ENCODE peak calls at places on chromosomes 3 and 15, in ten cellular contexts. U is CD4-positive, CD25-positive, alpha-beta regulatory T cell; F is mammary epithelial cell; Z is GM12865; W is brain pericyte; X is stimulated activated CD4-positive, alpha-beta T cell treated with anti-CD3 and anti-CD28 coated beads, Interleukin-1b, Interleukin-23, amount 100 ng/mL, for 24 hours; E is NCI-H2171; B is right cardiac atrium; R is A172; D is tibial nerve. J is an unnamed sample.

GRCh38 chr3:149532463-149533180 is 58.1 kb downstream of the TM4SF4 start:
- DNase-seq in R (no peak), F (no peak), D (no peak), B (peak; percentile 38), U (no peak), E (no peak), W (no peak), Z (peak; percentile 18), X (no peak), J (no peak)

GRCh38 chr15:28005004-28005527 is 94.0 kb downstream of the OCA2 start:
- DNase-seq in U (no peak), B (no peak), X (no peak), D (no peak), Z (no peak), F (no peak), W (no peak), R (no peak), E (no peak), J (no peak)

GRCh38 chr3:160956785-160957184 is 148.4 kb downstream of the B3GALNT1 start:
- DNase-seq in W (peak; percentile 17), Z (peak; percentile 25), R (peak; percentile 10), D (no peak), F (peak; percentile 24), B (no peak), X (no peak), U (no peak), E (no peak), J (no peak)

GRCh38 chr15:99361541-99362185 is 110.4 kb downstream of the LRRC28 start:
- DNase-seq in E (no peak), X (no peak), F (peak; percentile 14), R (no peak), U (no peak), Z (peak; percentile 19), W (no peak), D (no peak), B (no peak), J (no peak)

GRCh38 chr15:76310470-76311070 is 699 bp downstream of the ETFA start:
- DNase-seq in F (no peak), Z (peak; percentile 33), B (no peak), R (no peak), X (no peak), D (no peak), W (no peak), U (peak; percentile 16), E (no peak), J (peak; percentile 16)

GRCh38 chr15:60004846-60005351 is 788 bp downstream of the FOXB1 start:
- DNase-seq in F (no peak), R (no peak), D (no peak), X (no peak), W (no peak), E (no peak), B (no peak), Z (no peak), U (peak; percentile 43), J (no peak)

GRCh38 chr15:73948982-73949381 is 22.7 kb downstream of the LOXL1 start:
- DNase-seq in U (no peak), X (no peak), D (no peak), Z (no peak), B (no peak), R (no peak), E (no peak), F (no peak), W (no peak), J (no peak)

GRCh38 chr15:88080616-88081015 is 175.9 kb downstream of the NTRK3 start:
- DNase-seq in Z (no peak), B (no peak), U (no peak), W (no peak), X (no peak), R (no peak), E (no peak), F (no peak), D (no peak), J (no peak)

GRCh38 chr3:126422571-126423091 is 27.9 kb downstream of the CFAP100 start:
- DNase-seq in F (no peak), E (no peak), U (no peak), D (no peak), W (no peak), X (no peak), R (no peak), Z (no peak), B (no peak), J (no peak)

GRCh38 chr3:71684752-71685151 is 40.5 kb downstream of the EIF4E3 start:
- DNase-seq in D (no peak), B (peak; percentile 42), R (peak; percentile 57), Z (no peak), F (peak; percentile 83), U (no peak), E (no peak), X (no peak), W (peak; percentile 50), J (no peak)

GRCh38 chr3:168040624-168041208 is 55.0 kb downstream of the GOLIM4 start:
- DNase-seq in D (no peak), R (peak; percentile 74), W (no peak), F (peak; percentile 29), Z (peak; percentile 52), B (no peak), U (no peak), X (no peak), E (peak; percentile 56), J (no peak)

GRCh38 chr15:70093481-70094309 is 4.0 kb downstream of the TLE3 start:
- DNase-seq in D (no peak), E (no peak), B (no peak), W (no peak), Z (peak; percentile 41), R (no peak), X (no peak), F (no peak), U (no peak), J (peak; percentile 16)

GRCh38 chr15:64096486-64097431 is 977 bp downstream of the SNX1 start:
- DNase-seq in D (no peak), R (peak; percentile 21), F (peak; percentile 42), B (peak; percentile 66), Z (peak; percentile 31), U (no peak), X (no peak), W (no peak), E (no peak), J (no peak)

GRCh38 chr15:91031796-91032195 is 9.4 kb upstream of the VPS33B start:
- DNase-seq in Z (no peak), F (no peak), X (no peak), E (no peak), U (no peak), D (no peak), W (no peak), R (no peak), B (no peak), J (no peak)

GRCh38 chr15:69576035-69576526 is 123.5 kb downstream of the RPLP1 start:
- DNase-seq in D (no peak), U (peak; percentile 38), W (no peak), E (peak; percentile 40), R (peak; percentile 53), X (peak; percentile 59), B (peak; percentile 76), Z (peak; percentile 38), F (peak; percentile 19), J (peak; percentile 40)

GRCh38 chr15:29139072-29139471 is 130.6 kb downstream of the NSMCE3 start:
- DNase-seq in W (no peak), U (no peak), R (no peak), Z (no peak), E (no peak), X (no peak), B (no peak), F (no peak), D (peak; percentile 3), J (no peak)

GRCh38 chr3:52684184-52684583 is 1.5 kb downstream of the PBRM1 start:
- DNase-seq in X (no peak), B (no peak), W (no peak), D (no peak), R (no peak), E (no peak), F (no peak), U (no peak), Z (no peak), J (no peak)

GRCh38 chr3:64945171-64945684 is 257.4 kb upstream of the ADAMTS9 start:
- DNase-seq in Z (no peak), R (no peak), B (peak; percentile 55), W (no peak), F (no peak), U (no peak), X (no peak), D (no peak), E (no peak), J (no peak)

GRCh38 chr3:168984872-168985271 is 678.6 kb downstream of the MECOM start:
- DNase-seq in X (no peak), R (no peak), U (no peak), F (peak; percentile 53), Z (no peak), D (no peak), W (no peak), B (no peak), E (no peak), J (no peak)

GRCh38 chr15:45705510-45706473 is 71.0 kb downstream of the SQOR start:
- DNase-seq in F (peak; percentile 70), U (peak; percentile 67), D (peak; percentile 70), W (peak; percentile 51), E (peak; percentile 88), Z (peak; percentile 84), B (peak; percentile 86), X (peak; percentile 57), R (peak; percentile 85), J (peak; percentile 66)

GRCh38 chr3:29176501-29176900 is 104.4 kb upstream of the RBMS3 start:
- DNase-seq in Z (no peak), E (peak; percentile 47), W (no peak), B (peak; percentile 52), F (no peak), R (no peak), U (no peak), D (no peak), X (no peak), J (no peak)

J was measured in T-helper 2 cell treated with Interferon-gamma antibody and Interleukin-4, amounts not matched to agents 5 μg/mL and 100 μg/mL, for 36 hours.